ENCODE peak calls at places on chromosomes 6 and 20, in nine cellular contexts. W is EL, Y is astrocyte of the spinal cord, X is brain pericyte, C is GM13976, V is GM04504, B is posterior vena cava, Z is islet precursor cell, N is HFF-Myc. J is an unnamed sample.

GRCh38 chr6:56259682-56260081 is 12.3 kb upstream of the COL21A1 start:
- DNase-seq in W (peak), Y (peak), X (no peak), C (no peak), V (no peak), B (no peak), Z (no peak), N (no peak), J (no peak)

GRCh38 chr6:7147051-7147671 is 39.4 kb downstream of the RREB1 start:
- DNase-seq in W (no peak), Y (peak), X (no peak), C (no peak), V (no peak), B (no peak), Z (peak), N (no peak), J (no peak)

GRCh38 chr6:50791900-50792508 is 26.7 kb upstream of the TFAP2B start:
- DNase-seq in W (peak), Y (peak), X (no peak), C (peak), V (peak), B (no peak), Z (no peak), N (no peak), J (peak)

GRCh38 chr6:144434308-144434990 is 149.3 kb downstream of the UTRN start:
- DNase-seq in W (peak), Y (peak), X (no peak), C (no peak), V (peak), B (no peak), Z (peak), N (no peak), J (peak)

GRCh38 chr6:139370047-139370706 is 4.3 kb downstream of the CITED2 start:
- DNase-seq in W (peak), Y (peak), X (peak), C (no peak), V (peak), B (no peak), Z (no peak), N (peak), J (no peak)

GRCh38 chr20:46771195-46771588 is 61.7 kb downstream of the SLC2A10 start:
- DNase-seq in W (no peak), Y (no peak), X (no peak), C (no peak), V (no peak), B (peak), Z (no peak), N (no peak), J (no peak)

GRCh38 chr20:61328906-61329558 is 77.0 kb downstream of the CDH4 start:
- DNase-seq in W (no peak), Y (no peak), X (peak), C (peak), V (no peak), B (no peak), Z (no peak), N (no peak), J (peak)

GRCh38 chr6:106939208-106939607 is 35.3 kb downstream of the CD24 start:
- DNase-seq in W (no peak), Y (no peak), X (no peak), C (no peak), V (no peak), B (no peak), Z (no peak), N (no peak), J (no peak)

GRCh38 chr20:33277471-33278441 is 5.3 kb upstream of the BPIFB1 start:
- DNase-seq in W (no peak), Y (no peak), X (no peak), C (no peak), V (no peak), B (no peak), Z (peak), N (no peak), J (no peak)

GRCh38 chr20:30485331-30486102 is 771.9 kb upstream of the DEFB115 start:
- DNase-seq in W (no peak), Y (no peak), X (no peak), C (peak), V (no peak), B (no peak), Z (no peak), N (no peak), J (no peak)

GRCh38 chr6:39696986-39697788 is 28.0 kb downstream of the KIF6 start:
- DNase-seq in W (no peak), Y (no peak), X (no peak), C (no peak), V (no peak), B (no peak), Z (no peak), N (no peak), J (no peak)

GRCh38 chr6:126804255-126805064 is 314.0 kb upstream of the RSPO3 start:
- DNase-seq in W (peak), Y (peak), X (peak), C (peak), V (no peak), B (no peak), Z (peak), N (peak), J (peak)

GRCh38 chr6:36780517-36781210 is 58.6 kb downstream of the CPNE5 start:
- DNase-seq in W (no peak), Y (no peak), X (no peak), C (no peak), V (no peak), B (no peak), Z (no peak), N (no peak), J (no peak)

GRCh38 chr6:169141706-169142705 is 111.6 kb downstream of the THBS2 start:
- DNase-seq in W (no peak), Y (no peak), X (no peak), C (no peak), V (no peak), B (no peak), Z (no peak), N (no peak), J (peak)

GRCh38 chr6:106244931-106245330 is 80.6 kb downstream of the ATG5 start:
- DNase-seq in W (no peak), Y (no peak), X (no peak), C (no peak), V (no peak), B (no peak), Z (no peak), N (no peak), J (no peak)

J was measured in AG08396.